ENCODE peak calls at places on chromosomes 6 and 20, in nine cellular contexts. F is neuronal stem cell; G is AG09319; T is progenitor cell of endocrine pancreas; V is glutamatergic neuron; A is AML-193; W is effector CD4-positive, alpha-beta T cell; K is bronchial epithelial cell; O is psoas muscle. L is an unnamed sample.

GRCh38 chr6:169340395-169340794 is 86.7 kb upstream of the THBS2 start:
- DNase-seq in F (no peak), G (no peak), T (no peak), V (no peak), A (no peak), W (no peak), K (peak), O (no peak), L (no peak)

GRCh38 chr20:48260370-48260769 is 475.1 kb upstream of the SULF2 start:
- DNase-seq in F (no peak), G (no peak), T (no peak), V (no peak), A (no peak), W (no peak), K (no peak), O (no peak), L (no peak)

GRCh38 chr20:305745-306144 is 8.4 kb downstream of the ZCCHC3 start:
- DNase-seq in F (no peak), G (no peak), T (no peak), V (no peak), A (no peak), W (no peak), K (no peak), O (no peak), L (no peak)

GRCh38 chr20:60516442-60516841 is 558.2 kb downstream of the CDH26 start:
- DNase-seq in F (no peak), G (no peak), T (no peak), V (no peak), A (no peak), W (no peak), K (no peak), O (no peak), L (no peak)

GRCh38 chr6:168319279-168320051 is at the start of gene DACT2:
- DNase-seq in F (no peak), G (no peak), T (peak), V (peak), A (no peak), W (no peak), K (no peak), O (no peak), L (no peak)

GRCh38 chr6:149847943-149848267 is 16.3 kb downstream of the LRP11 start:
- DNase-seq in F (no peak), G (no peak), T (no peak), V (no peak), A (no peak), W (no peak), K (no peak), O (no peak), L (no peak)

GRCh38 chr20:59985864-59986263 is 27.6 kb downstream of the CDH26 start:
- DNase-seq in F (no peak), G (no peak), T (no peak), V (no peak), A (peak), W (no peak), K (no peak), O (no peak), L (no peak)

GRCh38 chr6:148335582-148335981 is 7.1 kb upstream of the SASH1 start:
- DNase-seq in F (no peak), G (no peak), T (no peak), V (no peak), A (no peak), W (no peak), K (peak), O (no peak), L (no peak)

GRCh38 chr20:2151805-2152727 is 50.4 kb downstream of the STK35 start:
- DNase-seq in F (no peak), G (peak), T (no peak), V (no peak), A (no peak), W (no peak), K (peak), O (no peak), L (peak)

GRCh38 chr6:157964139-157964538 is 17.5 kb upstream of the SYNJ2 start:
- DNase-seq in F (no peak), G (no peak), T (no peak), V (no peak), A (no peak), W (no peak), K (peak), O (no peak), L (no peak)

GRCh38 chr6:33978593-33979150 is 167.2 kb downstream of the GRM4 start:
- DNase-seq in F (no peak), G (no peak), T (no peak), V (no peak), A (no peak), W (no peak), K (no peak), O (no peak), L (peak)

GRCh38 chr6:76742919-76743318 is 670.5 kb upstream of the IMPG1 start:
- DNase-seq in F (no peak), G (no peak), T (no peak), V (no peak), A (no peak), W (no peak), K (peak), O (no peak), L (no peak)

GRCh38 chr6:80022803-80023202 is 18.4 kb downstream of the TTK start:
- DNase-seq in F (no peak), G (no peak), T (no peak), V (no peak), A (no peak), W (no peak), K (peak), O (no peak), L (no peak)

GRCh38 chr20:19211661-19212523 is 550 bp upstream of the SLC24A3 start:
- DNase-seq in F (peak), G (no peak), T (peak), V (peak), A (no peak), W (no peak), K (no peak), O (peak), L (peak)

GRCh38 chr6:151370509-151371078 is 20.8 kb downstream of the ZBTB2 start:
- DNase-seq in F (no peak), G (no peak), T (no peak), V (no peak), A (no peak), W (no peak), K (peak), O (no peak), L (no peak)